ENCODE peak calls at places on chromosomes 11 and 22, in ten cellular contexts. T is IMR-90, O is breast epithelium, H is lower leg skin, S is heart left ventricle, M is stomach, B is transverse colon, X is thyroid gland, C is H54, N is tibial nerve. L is an unnamed sample.

GRCh38 chr22:37485714-37486223 is 415 bp downstream of the MFNG start:
- DNase-seq in T (no peak), O (no peak), H (no peak), S (no peak), M (no peak), B (no peak), X (no peak), C (no peak), N (no peak), L (no peak)

GRCh38 chr11:103110406-103110805 is 1.2 kb downstream of the DYNC2H1 start:
- DNase-seq in T (peak; percentile 56), O (no peak), H (no peak), S (no peak), M (no peak), B (no peak), X (no peak), C (no peak), N (no peak), L (no peak)

GRCh38 chr11:58801974-58802545 is 42.4 kb downstream of the GLYATL2 start:
- DNase-seq in T (no peak), O (no peak), H (no peak), S (no peak), M (no peak), B (no peak), X (no peak), C (no peak), N (no peak), L (no peak)

GRCh38 chr11:124761301-124762021 is 629 bp downstream of the ESAM start:
- DNase-seq in T (no peak), O (no peak), H (peak; percentile 85), S (peak; percentile 69), M (no peak), B (no peak), X (peak; percentile 43), C (no peak), N (no peak), L (no peak)

GRCh38 chr11:87466228-87466627 is 428.5 kb downstream of the TMEM135 start:
- DNase-seq in T (peak; percentile 55), O (peak; percentile 21), H (no peak), S (no peak), M (no peak), B (peak; percentile 9), X (no peak), C (no peak), N (peak; percentile 11), L (no peak)

GRCh38 chr11:119693253-119693815 is 35.7 kb downstream of the NECTIN1 start:
- DNase-seq in T (no peak), O (no peak), H (no peak), S (no peak), M (no peak), B (no peak), X (no peak), C (no peak), N (no peak), L (no peak)

GRCh38 chr11:2468363-2469240 is 23.8 kb downstream of the KCNQ1 start:
- DNase-seq in T (no peak), O (no peak), H (peak; percentile 60), S (no peak), M (peak; percentile 21), B (no peak), X (no peak), C (no peak), N (no peak), L (no peak)

GRCh38 chr11:64763804-64764611 is 4.2 kb upstream of the PYGM start:
- DNase-seq in T (no peak), O (no peak), H (no peak), S (peak; percentile 33), M (peak; percentile 25), B (no peak), X (no peak), C (no peak), N (no peak), L (no peak)

GRCh38 chr11:57615308-57615707 is 17.8 kb downstream of the SERPING1 start:
- DNase-seq in T (no peak), O (no peak), H (no peak), S (no peak), M (no peak), B (no peak), X (no peak), C (no peak), N (no peak), L (no peak)
- TF ChIP-seq POLR2A in T (no peak), O (no peak), H (no peak), S (no peak), M (no peak), B (no peak), X (no peak), C (no peak), N (no peak), L (no peak)

GRCh38 chr22:19509923-19510322 is 14.3 kb downstream of the CLDN5 start:
- DNase-seq in T (no peak), O (no peak), H (peak; percentile 31), S (no peak), M (no peak), B (no peak), X (no peak), C (no peak), N (no peak), L (no peak)

GRCh38 chr22:19507534-19507861 is 16.7 kb downstream of the CLDN5 start:
- DNase-seq in T (no peak), O (no peak), H (no peak), S (no peak), M (no peak), B (no peak), X (no peak), C (no peak), N (no peak), L (no peak)

GRCh38 chr22:19506212-19506611 is 18.0 kb downstream of the CLDN5 start:
- DNase-seq in T (no peak), O (no peak), H (peak; percentile 80), S (no peak), M (no peak), B (no peak), X (no peak), C (no peak), N (no peak), L (no peak)

GRCh38 chr22:19505735-19506126 is 18.5 kb downstream of the CLDN5 start:
- DNase-seq in T (no peak), O (no peak), H (no peak), S (no peak), M (no peak), B (no peak), X (no peak), C (no peak), N (no peak), L (no peak)

DNA sequence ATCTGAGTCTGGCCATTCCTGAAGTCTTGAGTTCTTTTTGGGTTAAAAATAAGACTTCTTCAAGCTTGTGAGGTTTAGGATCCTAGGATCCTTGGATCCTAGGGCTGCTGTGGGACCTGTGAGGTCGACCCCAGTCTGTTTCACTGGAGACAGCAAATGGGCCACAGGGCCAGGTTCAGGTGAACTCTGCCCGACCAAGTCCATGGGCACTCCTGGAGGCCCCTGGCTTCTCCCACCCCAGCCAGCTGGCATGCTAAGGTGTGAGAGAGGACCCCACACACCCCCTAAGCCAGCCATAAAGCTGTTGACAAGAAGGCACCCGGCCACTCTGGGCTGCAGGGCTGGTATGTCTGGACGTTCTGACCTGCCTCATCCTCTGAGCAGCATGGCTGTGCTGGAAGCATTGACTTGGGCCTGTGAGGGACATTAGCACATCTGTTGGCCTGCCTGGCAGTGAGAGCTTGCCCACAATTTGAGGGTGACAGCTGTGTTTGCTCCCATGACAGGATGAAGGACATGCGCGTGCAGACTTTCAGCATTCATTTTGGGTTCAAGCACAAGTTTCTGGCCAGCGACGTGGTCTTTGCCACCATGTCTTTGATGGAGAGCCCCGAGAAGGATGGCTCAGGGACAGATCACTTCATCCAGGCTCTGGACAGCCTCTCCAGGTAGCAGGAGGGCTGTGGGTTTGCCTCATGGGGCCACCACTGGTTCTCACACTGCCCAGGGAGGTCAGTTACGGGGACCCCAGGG is 16.0 kb downstream of the CLDN5 start:
- DNase-seq in T (no peak), O (no peak), H (peak; percentile 72), S (no peak), M (no peak), B (no peak), X (no peak), C (no peak), N (no peak), L (no peak)
- TF ChIP-seq POLR2A in T (no peak), O (no peak), H (no peak), S (no peak), M (no peak), B (no peak), X (no peak), C (no peak), N (no peak), L (no peak)

GRCh38 chr11:330694-331314 is 10.1 kb upstream of the IFITM3 start:
- DNase-seq in T (no peak), O (no peak), H (peak; percentile 85), S (no peak), M (peak; percentile 42), B (peak; percentile 70), X (no peak), C (no peak), N (no peak), L (no peak)

GRCh38 chr11:331332-332060 is 10.8 kb upstream of the IFITM3 start:
- DNase-seq in T (no peak), O (no peak), H (peak; percentile 49), S (no peak), M (no peak), B (no peak), X (no peak), C (no peak), N (no peak), L (no peak)

GRCh38 chr11:328012-328411 is 7.4 kb upstream of the IFITM3 start:
- DNase-seq in T (no peak), O (no peak), H (peak; percentile 59), S (no peak), M (no peak), B (no peak), X (no peak), C (no peak), N (no peak), L (no peak)

GRCh38 chr11:329886-330253 is 9.2 kb upstream of the IFITM3 start:
- DNase-seq in T (no peak), O (no peak), H (no peak), S (no peak), M (no peak), B (no peak), X (no peak), C (no peak), N (no peak), L (no peak)

DNA sequence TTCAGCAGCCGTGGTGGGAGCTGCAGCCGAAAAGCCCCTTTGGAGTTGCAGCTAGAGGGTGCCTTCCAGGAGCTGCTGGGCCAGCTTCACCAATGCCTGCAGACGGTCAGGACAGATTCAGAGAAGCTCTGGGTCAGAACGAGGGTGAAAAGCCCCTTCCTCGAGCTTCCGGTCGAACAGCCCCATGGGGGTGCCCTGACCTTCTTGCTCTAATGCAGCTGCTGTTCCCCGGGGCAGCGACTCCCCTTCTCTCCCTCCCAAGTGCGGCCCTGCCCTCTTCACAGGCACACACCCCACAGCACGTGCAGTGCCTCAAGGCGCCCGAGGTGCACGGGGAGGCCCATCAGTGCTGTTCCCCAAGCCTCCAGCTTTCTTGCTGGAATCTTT is 9.6 kb upstream of the IFITM3 start:
- DNase-seq in T (no peak), O (no peak), H (peak; percentile 67), S (no peak), M (no peak), B (no peak), X (no peak), C (no peak), N (no peak), L (no peak)
- TF ChIP-seq POLR2A in T (no peak), O (no peak), H (no peak), S (no peak), M (no peak), B (no peak), X (no peak), C (no peak), N (no peak), L (no peak)

DNA sequence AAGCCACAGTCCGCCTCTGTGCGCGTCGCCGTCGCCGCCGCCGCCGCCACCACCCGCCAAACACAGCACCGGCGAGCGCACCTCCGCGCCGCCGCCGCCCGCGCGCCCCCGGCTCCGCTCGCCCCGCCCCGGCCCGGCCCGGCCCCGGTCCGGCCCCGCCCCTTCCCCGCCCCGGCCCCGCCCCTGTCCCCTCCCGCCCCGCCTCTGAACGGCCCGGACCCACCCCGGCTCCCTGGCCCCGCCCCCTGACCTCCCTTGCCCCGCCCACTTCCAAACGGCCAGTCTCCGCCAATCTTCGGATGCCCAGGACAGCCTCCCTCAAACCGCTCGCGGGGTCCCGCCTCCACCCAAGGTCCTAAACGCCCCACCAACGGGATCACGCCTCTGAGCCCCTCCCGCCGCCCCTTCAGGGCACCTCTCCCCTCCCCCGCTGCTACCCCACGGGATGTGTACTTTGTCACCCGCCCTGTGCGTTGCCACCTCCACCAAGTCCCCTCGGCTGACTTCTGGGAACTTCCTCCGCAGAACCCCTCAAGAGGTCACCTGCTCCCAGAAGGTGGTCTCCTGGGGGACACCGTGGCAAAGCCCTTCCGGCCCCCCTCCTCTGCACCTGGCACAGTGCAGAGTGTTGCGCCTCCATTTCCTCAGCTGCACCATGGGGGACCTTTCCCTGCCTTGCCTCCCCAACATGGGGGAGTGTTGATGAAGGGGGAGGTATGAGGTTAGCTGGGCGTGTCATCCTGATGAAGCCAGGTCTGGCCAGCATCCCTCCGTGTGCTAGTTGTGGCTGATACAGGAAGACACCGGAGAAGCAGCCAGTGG is at the start of gene KIAA0930:
- DNase-seq in T (peak; percentile 68), O (peak; percentile 68), H (peak; percentile 96), S (peak; percentile 84), M (peak; percentile 81), B (peak; percentile 88), X (peak; percentile 68), C (peak; percentile 74), N (peak; percentile 65), L (peak; percentile 66)
- TF ChIP-seq POLR2A in T (no peak), O (no peak), H (no peak), S (no peak), M (no peak), B (no peak), X (no peak), C (peak; percentile 29), N (no peak), L (no peak)